ENCODE peak calls at places on chromosomes 3 and 15, in five cellular contexts. One of them, this sample, is unnamed.

GRCh38 chr15:90482124-90483011 is 47.4 kb upstream of the CRTC3 start:
- DNase-seq in LNCaP clone FGC: no peak
- DNase-seq in HL-60: peak
- DNase-seq in HFFc6: peak
- DNase-seq in esophagus squamous epithelium: no peak
- DNase-seq in this sample: no peak

GRCh38 chr15:93462690-93463089 is 373.7 kb upstream of the RGMA start:
- DNase-seq in LNCaP clone FGC: no peak
- DNase-seq in HL-60: no peak
- DNase-seq in HFFc6: no peak
- DNase-seq in esophagus squamous epithelium: no peak
- DNase-seq in this sample: no peak

GRCh38 chr15:63970723-63971426 is 75.4 kb downstream of the DAPK2 start:
- DNase-seq in LNCaP clone FGC: no peak
- DNase-seq in HL-60: no peak
- DNase-seq in HFFc6: peak
- DNase-seq in esophagus squamous epithelium: no peak
- DNase-seq in this sample: no peak

GRCh38 chr3:19573644-19574043 is 360.4 kb downstream of the EFHB start:
- DNase-seq in LNCaP clone FGC: no peak
- DNase-seq in HL-60: no peak
- DNase-seq in HFFc6: no peak
- DNase-seq in esophagus squamous epithelium: no peak
- DNase-seq in this sample: no peak

GRCh38 chr3:3693593-3693992 is 105.6 kb upstream of the LRRN1 start:
- DNase-seq in LNCaP clone FGC: no peak
- DNase-seq in HL-60: no peak
- DNase-seq in HFFc6: no peak
- DNase-seq in esophagus squamous epithelium: no peak
- DNase-seq in this sample: no peak

GRCh38 chr3:4885322-4885721 is 93.9 kb upstream of the BHLHE40 start:
- DNase-seq in LNCaP clone FGC: no peak
- DNase-seq in HL-60: no peak
- DNase-seq in HFFc6: no peak
- DNase-seq in esophagus squamous epithelium: no peak
- DNase-seq in this sample: no peak

GRCh38 chr3:46030626-46031025 is 3.3 kb upstream of the XCR1 start:
- DNase-seq in LNCaP clone FGC: no peak
- DNase-seq in HL-60: no peak
- DNase-seq in HFFc6: no peak
- DNase-seq in esophagus squamous epithelium: no peak
- DNase-seq in this sample: no peak

GRCh38 chr3:191648787-191649186 is 187.8 kb downstream of the PYDC2 start:
- DNase-seq in LNCaP clone FGC: peak
- DNase-seq in HL-60: no peak
- DNase-seq in HFFc6: no peak
- DNase-seq in esophagus squamous epithelium: no peak
- DNase-seq in this sample: no peak

GRCh38 chr15:41914406-41914805 is 20.6 kb upstream of the SPTBN5 start:
- DNase-seq in LNCaP clone FGC: no peak
- DNase-seq in HL-60: no peak
- DNase-seq in HFFc6: no peak
- DNase-seq in esophagus squamous epithelium: no peak
- DNase-seq in this sample: no peak

GRCh38 chr3:123258811-123259420 is 57.2 kb downstream of the SEC22A start:
- DNase-seq in LNCaP clone FGC: peak
- DNase-seq in HL-60: peak
- DNase-seq in HFFc6: peak
- DNase-seq in esophagus squamous epithelium: no peak
- DNase-seq in this sample: no peak

GRCh38 chr15:73885954-73886700 is 12.8 kb downstream of the TBC1D21 start:
- DNase-seq in LNCaP clone FGC: no peak
- DNase-seq in HL-60: no peak
- DNase-seq in HFFc6: no peak
- DNase-seq in esophagus squamous epithelium: no peak
- DNase-seq in this sample: no peak

GRCh38 chr3:160956785-160957184 is 148.4 kb downstream of the B3GALNT1 start:
- DNase-seq in LNCaP clone FGC: no peak
- DNase-seq in HL-60: peak
- DNase-seq in HFFc6: no peak
- DNase-seq in esophagus squamous epithelium: no peak
- DNase-seq in this sample: no peak

GRCh38 chr3:59549972-59550371 is 500.1 kb upstream of the CFAP20DC start:
- DNase-seq in LNCaP clone FGC: no peak
- DNase-seq in HL-60: no peak
- DNase-seq in HFFc6: no peak
- DNase-seq in esophagus squamous epithelium: no peak
- DNase-seq in this sample: no peak

GRCh38 chr15:42858540-42858939 is 62.0 kb downstream of the TTBK2 start:
- DNase-seq in LNCaP clone FGC: peak
- DNase-seq in HL-60: no peak
- DNase-seq in HFFc6: no peak
- DNase-seq in esophagus squamous epithelium: no peak
- DNase-seq in this sample: no peak

GRCh38 chr15:40999190-40999589 is 45.9 kb downstream of the CHAC1 start:
- DNase-seq in LNCaP clone FGC: no peak
- DNase-seq in HL-60: no peak
- DNase-seq in HFFc6: peak
- DNase-seq in esophagus squamous epithelium: no peak
- DNase-seq in this sample: no peak

GRCh38 chr3:116920836-116921596 is 211.4 kb downstream of the TUSC7 start:
- DNase-seq in LNCaP clone FGC: peak
- DNase-seq in HL-60: no peak
- DNase-seq in HFFc6: no peak
- DNase-seq in esophagus squamous epithelium: no peak
- DNase-seq in this sample: no peak

GRCh38 chr3:42101481-42101880 is 10.3 kb downstream of the TRAK1 start:
- DNase-seq in LNCaP clone FGC: no peak
- DNase-seq in HL-60: no peak
- DNase-seq in HFFc6: no peak
- DNase-seq in esophagus squamous epithelium: no peak
- DNase-seq in this sample: no peak

GRCh38 chr3:124992041-124992440 is 57.5 kb upstream of the MUC13 start:
- DNase-seq in LNCaP clone FGC: no peak
- DNase-seq in HL-60: no peak
- DNase-seq in HFFc6: no peak
- DNase-seq in esophagus squamous epithelium: no peak
- DNase-seq in this sample: no peak

GRCh38 chr3:170418422-170419300 is at the start of gene CLDN11:
- DNase-seq in LNCaP clone FGC: no peak
- DNase-seq in HL-60: no peak
- DNase-seq in HFFc6: no peak
- DNase-seq in esophagus squamous epithelium: no peak
- DNase-seq in this sample: no peak

GRCh38 chr3:184682671-184683070 is 29.2 kb downstream of the MAGEF1 start:
- DNase-seq in LNCaP clone FGC: no peak
- DNase-seq in HL-60: no peak
- DNase-seq in HFFc6: no peak
- DNase-seq in esophagus squamous epithelium: no peak
- DNase-seq in this sample: no peak

GRCh38 chr3:184175506-184175905 is 851 bp downstream of the AP2M1 start:
- DNase-seq in LNCaP clone FGC: no peak
- DNase-seq in HL-60: no peak
- DNase-seq in HFFc6: no peak
- DNase-seq in esophagus squamous epithelium: no peak
- DNase-seq in this sample: no peak

GRCh38 chr3:108474581-108474980 is 35.8 kb downstream of the MYH15 start:
- DNase-seq in LNCaP clone FGC: no peak
- DNase-seq in HL-60: no peak
- DNase-seq in HFFc6: no peak
- DNase-seq in esophagus squamous epithelium: no peak
- DNase-seq in this sample: no peak

GRCh38 chr15:60479711-60480110 is 769 bp upstream of the ICE2 start:
- DNase-seq in LNCaP clone FGC: no peak
- DNase-seq in HL-60: no peak
- DNase-seq in HFFc6: no peak
- DNase-seq in esophagus squamous epithelium: no peak
- DNase-seq in this sample: no peak

GRCh38 chr3:187807086-187807862 is 62.0 kb upstream of the BCL6 start:
- DNase-seq in LNCaP clone FGC: no peak
- DNase-seq in HL-60: no peak
- DNase-seq in HFFc6: peak
- DNase-seq in esophagus squamous epithelium: no peak
- DNase-seq in this sample: no peak

GRCh38 chr15:78399081-78399480 is 38.9 kb upstream of the IREB2 start:
- DNase-seq in LNCaP clone FGC: no peak
- DNase-seq in HL-60: peak
- DNase-seq in HFFc6: no peak
- DNase-seq in esophagus squamous epithelium: no peak
- DNase-seq in this sample: no peak

GRCh38 chr15:28919201-28919627 is 33.4 kb downstream of the APBA2 start:
- DNase-seq in LNCaP clone FGC: no peak
- DNase-seq in HL-60: no peak
- DNase-seq in HFFc6: no peak
- DNase-seq in esophagus squamous epithelium: no peak
- DNase-seq in this sample: no peak

GRCh38 chr3:172782235-172782634 is 31.7 kb downstream of the ECT2 start:
- DNase-seq in LNCaP clone FGC: no peak
- DNase-seq in HL-60: no peak
- DNase-seq in HFFc6: no peak
- DNase-seq in esophagus squamous epithelium: no peak
- DNase-seq in this sample: no peak

GRCh38 chr15:40830884-40831283 is 2.4 kb upstream of the PPP1R14D start:
- DNase-seq in LNCaP clone FGC: no peak
- DNase-seq in HL-60: no peak
- DNase-seq in HFFc6: no peak
- DNase-seq in esophagus squamous epithelium: no peak
- DNase-seq in this sample: no peak

GRCh38 chr3:124582196-124582595 is 148.1 kb upstream of the UMPS start:
- DNase-seq in LNCaP clone FGC: no peak
- DNase-seq in HL-60: no peak
- DNase-seq in HFFc6: no peak
- DNase-seq in esophagus squamous epithelium: no peak
- DNase-seq in this sample: no peak

GRCh38 chr3:60920519-60920918 is 330.7 kb downstream of the FHIT start:
- DNase-seq in LNCaP clone FGC: no peak
- DNase-seq in HL-60: no peak
- DNase-seq in HFFc6: no peak
- DNase-seq in esophagus squamous epithelium: no peak
- DNase-seq in this sample: no peak

GRCh38 chr15:63500265-63501250 is 3.8 kb upstream of the USP3 start:
- DNase-seq in LNCaP clone FGC: no peak
- DNase-seq in HL-60: no peak
- DNase-seq in HFFc6: no peak
- DNase-seq in esophagus squamous epithelium: no peak
- DNase-seq in this sample: peak

GRCh38 chr3:33023176-33024136 is 72.0 kb downstream of the CCR4 start:
- DNase-seq in LNCaP clone FGC: no peak
- DNase-seq in HL-60: no peak
- DNase-seq in HFFc6: no peak
- DNase-seq in esophagus squamous epithelium: no peak
- DNase-seq in this sample: no peak
- TF ChIP-seq CTCF in LNCaP clone FGC: no peak
- TF ChIP-seq CTCF in HL-60: no peak
- TF ChIP-seq CTCF in HFFc6: no peak
- TF ChIP-seq CTCF in esophagus squamous epithelium: no peak
- TF ChIP-seq CTCF in this sample: no peak

GRCh38 chr3:193560870-193561269 is 6.2 kb upstream of the ATP13A4 start:
- DNase-seq in LNCaP clone FGC: no peak
- DNase-seq in HL-60: no peak
- DNase-seq in HFFc6: no peak
- DNase-seq in esophagus squamous epithelium: no peak
- DNase-seq in this sample: no peak

GRCh38 chr3:193559100-193559499 is 4.4 kb upstream of the ATP13A4 start:
- DNase-seq in LNCaP clone FGC: no peak
- DNase-seq in HL-60: no peak
- DNase-seq in HFFc6: no peak
- DNase-seq in esophagus squamous epithelium: no peak
- DNase-seq in this sample: no peak

GRCh38 chr3:193563429-193563828 is 8.7 kb upstream of the ATP13A4 start:
- DNase-seq in LNCaP clone FGC: no peak
- DNase-seq in HL-60: no peak
- DNase-seq in HFFc6: no peak
- DNase-seq in esophagus squamous epithelium: no peak
- DNase-seq in this sample: no peak

GRCh38 chr3:193560091-193560490 is 5.4 kb upstream of the ATP13A4 start:
- DNase-seq in LNCaP clone FGC: no peak
- DNase-seq in HL-60: no peak
- DNase-seq in HFFc6: no peak
- DNase-seq in esophagus squamous epithelium: no peak
- DNase-seq in this sample: no peak

GRCh38 chr3:193563999-193564398 is 9.3 kb upstream of the ATP13A4 start:
- DNase-seq in LNCaP clone FGC: no peak
- DNase-seq in HL-60: no peak
- DNase-seq in HFFc6: no peak
- DNase-seq in esophagus squamous epithelium: no peak
- DNase-seq in this sample: no peak
- TF ChIP-seq CTCF in LNCaP clone FGC: peak
- TF ChIP-seq CTCF in HL-60: no peak
- TF ChIP-seq CTCF in HFFc6: peak
- TF ChIP-seq CTCF in esophagus squamous epithelium: peak
- TF ChIP-seq CTCF in this sample: no peak

GRCh38 chr3:134377896-134378295 is 3.6 kb upstream of the AMOTL2 start:
- DNase-seq in LNCaP clone FGC: no peak
- DNase-seq in HL-60: no peak
- DNase-seq in HFFc6: no peak
- DNase-seq in esophagus squamous epithelium: no peak
- DNase-seq in this sample: no peak

GRCh38 chr3:134378818-134379217 is 4.6 kb upstream of the AMOTL2 start:
- DNase-seq in LNCaP clone FGC: no peak
- DNase-seq in HL-60: no peak
- DNase-seq in HFFc6: no peak
- DNase-seq in esophagus squamous epithelium: no peak
- DNase-seq in this sample: no peak

GRCh38 chr3:134380249-134380648 is 6.0 kb upstream of the AMOTL2 start:
- DNase-seq in LNCaP clone FGC: no peak
- DNase-seq in HL-60: no peak
- DNase-seq in HFFc6: no peak
- DNase-seq in esophagus squamous epithelium: no peak
- DNase-seq in this sample: no peak

GRCh38 chr3:134376786-134377431 is 2.7 kb upstream of the AMOTL2 start:
- DNase-seq in LNCaP clone FGC: no peak
- DNase-seq in HL-60: no peak
- DNase-seq in HFFc6: no peak
- DNase-seq in esophagus squamous epithelium: no peak
- DNase-seq in this sample: no peak

DNA sequence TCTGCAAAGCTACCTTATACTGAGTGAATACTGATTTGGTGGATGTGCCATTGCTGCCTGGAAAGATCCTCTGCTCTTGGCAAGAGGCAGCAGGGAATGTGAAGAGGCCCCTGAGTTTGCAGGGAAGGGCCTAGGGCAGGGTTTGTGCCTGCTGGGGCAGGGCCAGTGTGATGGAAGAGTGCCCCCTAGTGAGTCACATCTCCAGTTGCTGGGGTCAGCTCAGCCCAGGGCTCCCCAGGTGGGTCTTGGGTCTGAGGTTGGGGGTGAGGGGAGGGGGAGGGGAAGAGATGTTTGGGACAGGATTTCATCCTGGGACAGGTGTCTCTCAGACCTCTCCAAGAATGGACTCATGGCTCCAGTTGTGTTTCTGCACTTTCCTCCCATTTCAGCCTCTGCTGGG is 4.1 kb upstream of the AMOTL2 start:
- DNase-seq in LNCaP clone FGC: no peak
- DNase-seq in HL-60: peak
- DNase-seq in HFFc6: no peak
- DNase-seq in esophagus squamous epithelium: no peak
- DNase-seq in this sample: no peak
- TF ChIP-seq CTCF in LNCaP clone FGC: peak
- TF ChIP-seq CTCF in HL-60: no peak
- TF ChIP-seq CTCF in HFFc6: peak
- TF ChIP-seq CTCF in esophagus squamous epithelium: peak
- TF ChIP-seq CTCF in this sample: no peak

GRCh38 chr3:153669527-153669926 is 451.7 kb upstream of the ARHGEF26 start:
- DNase-seq in LNCaP clone FGC: no peak
- DNase-seq in HL-60: no peak
- DNase-seq in HFFc6: no peak
- DNase-seq in esophagus squamous epithelium: no peak
- DNase-seq in this sample: no peak
- TF ChIP-seq CTCF in LNCaP clone FGC: no peak
- TF ChIP-seq CTCF in HL-60: no peak
- TF ChIP-seq CTCF in HFFc6: peak
- TF ChIP-seq CTCF in esophagus squamous epithelium: no peak
- TF ChIP-seq CTCF in this sample: no peak